ENCODE peak calls at places on chromosomes 7 and 10, in seven cellular contexts. One of them, this sample, is unnamed.

GRCh38 chr10:91796332-91797076 is 1.7 kb upstream of the TNKS2 start:
- DNase-seq in choroid plexus epithelial cell: peak
- DNase-seq in lung: peak
- DNase-seq in hepatocyte: peak
- DNase-seq in AG10803: no peak
- DNase-seq in tibial artery: peak
- DNase-seq in foreskin fibroblast: peak
- DNase-seq in this sample: no peak

GRCh38 chr7:27123021-27123476 is 7.5 kb downstream of the HOXA4 start:
- DNase-seq in lung: no peak
- DNase-seq in tibial artery: no peak
- DNase-seq in hepatocyte: no peak
- DNase-seq in AG10803: no peak
- DNase-seq in choroid plexus epithelial cell: no peak
- DNase-seq in foreskin fibroblast: no peak
- DNase-seq in this sample: no peak

GRCh38 chr10:82288461-82288881 is 413.5 kb downstream of the NRG3 start:
- DNase-seq in choroid plexus epithelial cell: no peak
- DNase-seq in lung: no peak
- DNase-seq in foreskin fibroblast: peak
- DNase-seq in AG10803: peak
- DNase-seq in hepatocyte: no peak
- DNase-seq in tibial artery: no peak
- DNase-seq in this sample: no peak

GRCh38 chr7:127252380-127252718 is 392 bp downstream of the GRM8 start:
- DNase-seq in tibial artery: no peak
- DNase-seq in lung: no peak
- DNase-seq in choroid plexus epithelial cell: no peak
- DNase-seq in foreskin fibroblast: no peak
- DNase-seq in hepatocyte: no peak
- DNase-seq in AG10803: no peak
- DNase-seq in this sample: no peak

GRCh38 chr7:92944633-92945032 is 108.3 kb upstream of the CDK6 start:
- DNase-seq in hepatocyte: no peak
- DNase-seq in lung: no peak
- DNase-seq in tibial artery: no peak
- DNase-seq in AG10803: peak
- DNase-seq in choroid plexus epithelial cell: no peak
- DNase-seq in foreskin fibroblast: peak
- DNase-seq in this sample: no peak

GRCh38 chr10:101493782-101494281 is 94.2 kb downstream of the POLL start:
- DNase-seq in tibial artery: no peak
- DNase-seq in foreskin fibroblast: no peak
- DNase-seq in lung: no peak
- DNase-seq in AG10803: no peak
- DNase-seq in hepatocyte: no peak
- DNase-seq in choroid plexus epithelial cell: no peak
- DNase-seq in this sample: no peak

GRCh38 chr7:43148161-43148731 is 35.8 kb downstream of the HECW1 start:
- DNase-seq in tibial artery: no peak
- DNase-seq in AG10803: peak
- DNase-seq in hepatocyte: no peak
- DNase-seq in choroid plexus epithelial cell: peak
- DNase-seq in foreskin fibroblast: peak
- DNase-seq in lung: no peak
- DNase-seq in this sample: peak

GRCh38 chr7:41122256-41122987 is 580.5 kb downstream of the INHBA start:
- DNase-seq in choroid plexus epithelial cell: no peak
- DNase-seq in foreskin fibroblast: no peak
- DNase-seq in hepatocyte: no peak
- DNase-seq in AG10803: peak
- DNase-seq in tibial artery: no peak
- DNase-seq in lung: no peak
- DNase-seq in this sample: peak

GRCh38 chr7:155489862-155490696 is 32.1 kb downstream of the EN2 start:
- DNase-seq in foreskin fibroblast: no peak
- DNase-seq in AG10803: peak
- DNase-seq in hepatocyte: no peak
- DNase-seq in choroid plexus epithelial cell: no peak
- DNase-seq in tibial artery: no peak
- DNase-seq in lung: no peak
- DNase-seq in this sample: no peak

GRCh38 chr7:158044156-158044823 is 543.3 kb downstream of the PTPRN2 start:
- DNase-seq in AG10803: no peak
- DNase-seq in hepatocyte: no peak
- DNase-seq in choroid plexus epithelial cell: no peak
- DNase-seq in lung: no peak
- DNase-seq in foreskin fibroblast: no peak
- DNase-seq in tibial artery: no peak
- DNase-seq in this sample: no peak

GRCh38 chr7:90025771-90026170 is 128.5 kb upstream of the STEAP1 start:
- DNase-seq in tibial artery: no peak
- DNase-seq in AG10803: no peak
- DNase-seq in foreskin fibroblast: no peak
- DNase-seq in choroid plexus epithelial cell: no peak
- DNase-seq in hepatocyte: no peak
- DNase-seq in lung: no peak
- DNase-seq in this sample: no peak

GRCh38 chr7:117588352-117588794 is 108.5 kb downstream of the CFTR start:
- DNase-seq in lung: no peak
- DNase-seq in choroid plexus epithelial cell: peak
- DNase-seq in AG10803: no peak
- DNase-seq in tibial artery: no peak
- DNase-seq in hepatocyte: peak
- DNase-seq in foreskin fibroblast: no peak
- DNase-seq in this sample: peak

GRCh38 chr7:75953918-75954317 is 39.0 kb downstream of the POR start:
- DNase-seq in lung: no peak
- DNase-seq in hepatocyte: no peak
- DNase-seq in tibial artery: no peak
- DNase-seq in foreskin fibroblast: no peak
- DNase-seq in choroid plexus epithelial cell: no peak
- DNase-seq in AG10803: no peak
- DNase-seq in this sample: no peak

GRCh38 chr7:148265896-148266295 is 324.7 kb upstream of the C7orf33 start:
- DNase-seq in tibial artery: no peak
- DNase-seq in hepatocyte: no peak
- DNase-seq in choroid plexus epithelial cell: no peak
- DNase-seq in AG10803: no peak
- DNase-seq in foreskin fibroblast: no peak
- DNase-seq in lung: no peak
- DNase-seq in this sample: no peak

GRCh38 chr10:86291616-86292340 is 74.8 kb downstream of the GRID1 start:
- DNase-seq in hepatocyte: no peak
- DNase-seq in lung: peak
- DNase-seq in choroid plexus epithelial cell: no peak
- DNase-seq in tibial artery: no peak
- DNase-seq in AG10803: no peak
- DNase-seq in foreskin fibroblast: no peak
- DNase-seq in this sample: no peak

GRCh38 chr7:113698556-113699220 is 220.1 kb downstream of the PPP1R3A start:
- DNase-seq in tibial artery: no peak
- DNase-seq in foreskin fibroblast: peak
- DNase-seq in hepatocyte: peak
- DNase-seq in lung: no peak
- DNase-seq in choroid plexus epithelial cell: peak
- DNase-seq in AG10803: peak
- DNase-seq in this sample: peak

GRCh38 chr10:7610651-7611389 is 55.9 kb downstream of the ITIH5 start:
- DNase-seq in choroid plexus epithelial cell: peak
- DNase-seq in hepatocyte: peak
- DNase-seq in foreskin fibroblast: peak
- DNase-seq in AG10803: peak
- DNase-seq in tibial artery: peak
- DNase-seq in lung: peak
- DNase-seq in this sample: no peak

GRCh38 chr7:18590744-18591340 is 95.3 kb downstream of the HDAC9 start:
- DNase-seq in tibial artery: no peak
- DNase-seq in lung: no peak
- DNase-seq in AG10803: peak
- DNase-seq in choroid plexus epithelial cell: peak
- DNase-seq in foreskin fibroblast: peak
- DNase-seq in hepatocyte: peak
- DNase-seq in this sample: peak

GRCh38 chr10:22618081-22618785 is 96.1 kb downstream of the PIP4K2A start:
- DNase-seq in AG10803: no peak
- DNase-seq in lung: no peak
- DNase-seq in tibial artery: no peak
- DNase-seq in foreskin fibroblast: peak
- DNase-seq in choroid plexus epithelial cell: peak
- DNase-seq in hepatocyte: no peak
- DNase-seq in this sample: no peak

GRCh38 chr10:30431435-30431911 is 2.5 kb upstream of the MAP3K8 start:
- DNase-seq in lung: no peak
- DNase-seq in tibial artery: peak
- DNase-seq in AG10803: no peak
- DNase-seq in foreskin fibroblast: no peak
- DNase-seq in hepatocyte: no peak
- DNase-seq in choroid plexus epithelial cell: peak
- DNase-seq in this sample: no peak

GRCh38 chr10:30433779-30434272 is at the start of gene MAP3K8:
- DNase-seq in tibial artery: peak
- DNase-seq in choroid plexus epithelial cell: peak
- DNase-seq in AG10803: peak
- DNase-seq in lung: peak
- DNase-seq in foreskin fibroblast: peak
- DNase-seq in hepatocyte: peak
- DNase-seq in this sample: no peak

GRCh38 chr10:30434273-30435067 is 486 bp downstream of the MAP3K8 start:
- DNase-seq in hepatocyte: peak
- DNase-seq in choroid plexus epithelial cell: peak
- DNase-seq in AG10803: peak
- DNase-seq in foreskin fibroblast: peak
- DNase-seq in lung: peak
- DNase-seq in tibial artery: peak
- DNase-seq in this sample: no peak

GRCh38 chr10:30433286-30433778 is 652 bp upstream of the MAP3K8 start:
- DNase-seq in hepatocyte: peak
- DNase-seq in foreskin fibroblast: peak
- DNase-seq in choroid plexus epithelial cell: peak
- DNase-seq in AG10803: peak
- DNase-seq in tibial artery: peak
- DNase-seq in lung: peak
- DNase-seq in this sample: no peak

GRCh38 chr10:30432631-30433285 is 1.2 kb upstream of the MAP3K8 start:
- DNase-seq in hepatocyte: no peak
- DNase-seq in lung: peak
- DNase-seq in choroid plexus epithelial cell: no peak
- DNase-seq in tibial artery: peak
- DNase-seq in AG10803: no peak
- DNase-seq in foreskin fibroblast: no peak
- DNase-seq in this sample: no peak
- TF ChIP-seq CTCF in hepatocyte: peak
- TF ChIP-seq CTCF in lung: no peak
- TF ChIP-seq CTCF in choroid plexus epithelial cell: no peak
- TF ChIP-seq CTCF in tibial artery: no peak
- TF ChIP-seq CTCF in AG10803: no peak
- TF ChIP-seq CTCF in foreskin fibroblast: no peak
- TF ChIP-seq CTCF in this sample: no peak

GRCh38 chr7:130917669-130918128 is 183.7 kb upstream of the KLF14 start:
- DNase-seq in tibial artery: no peak
- DNase-seq in foreskin fibroblast: peak
- DNase-seq in AG10803: no peak
- DNase-seq in hepatocyte: no peak
- DNase-seq in choroid plexus epithelial cell: no peak
- DNase-seq in lung: no peak
- DNase-seq in this sample: no peak
- H3K4me3 ChIP-seq in tibial artery: no peak
- H3K4me3 ChIP-seq in foreskin fibroblast: no peak
- H3K4me3 ChIP-seq in AG10803: no peak
- H3K4me3 ChIP-seq in hepatocyte: no peak
- H3K4me3 ChIP-seq in choroid plexus epithelial cell: no peak
- H3K4me3 ChIP-seq in lung: no peak
- H3K4me3 ChIP-seq in this sample: peak

DNA sequence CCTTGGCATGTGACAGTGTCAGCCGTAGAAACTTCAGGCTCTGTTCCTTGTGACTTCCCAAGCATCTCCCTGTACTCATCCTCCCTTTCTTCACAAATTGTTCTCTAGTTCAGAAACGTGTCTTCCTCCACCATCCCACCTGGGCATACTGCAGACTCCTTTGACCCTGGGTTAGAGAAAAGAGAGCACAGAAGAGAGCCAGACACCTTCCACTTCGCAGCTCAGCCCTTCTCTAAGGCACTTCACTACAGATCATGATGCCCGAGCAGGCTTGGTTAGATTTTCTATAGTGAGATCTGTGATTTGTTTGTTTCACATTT is 70.6 kb downstream of the XPNPEP1 start:
- DNase-seq in tibial artery: no peak
- DNase-seq in foreskin fibroblast: no peak
- DNase-seq in hepatocyte: no peak
- DNase-seq in AG10803: no peak
- DNase-seq in lung: no peak
- DNase-seq in choroid plexus epithelial cell: no peak
- DNase-seq in this sample: no peak
- TF ChIP-seq CTCF in tibial artery: no peak
- TF ChIP-seq CTCF in foreskin fibroblast: no peak
- TF ChIP-seq CTCF in hepatocyte: peak
- TF ChIP-seq CTCF in AG10803: no peak
- TF ChIP-seq CTCF in lung: no peak
- TF ChIP-seq CTCF in choroid plexus epithelial cell: no peak
- TF ChIP-seq CTCF in this sample: no peak

GRCh38 chr7:20785211-20786048 is 1.3 kb downstream of the SP8 start:
- DNase-seq in AG10803: no peak
- DNase-seq in hepatocyte: peak
- DNase-seq in tibial artery: no peak
- DNase-seq in foreskin fibroblast: peak
- DNase-seq in lung: no peak
- DNase-seq in choroid plexus epithelial cell: no peak
- DNase-seq in this sample: no peak

GRCh38 chr7:20786049-20786412 is 655 bp downstream of the SP8 start:
- DNase-seq in hepatocyte: no peak
- DNase-seq in lung: no peak
- DNase-seq in choroid plexus epithelial cell: peak
- DNase-seq in AG10803: no peak
- DNase-seq in tibial artery: no peak
- DNase-seq in foreskin fibroblast: peak
- DNase-seq in this sample: no peak

GRCh38 chr7:20784311-20785210 is 2.1 kb downstream of the SP8 start:
- DNase-seq in choroid plexus epithelial cell: no peak
- DNase-seq in AG10803: no peak
- DNase-seq in foreskin fibroblast: peak
- DNase-seq in tibial artery: no peak
- DNase-seq in hepatocyte: peak
- DNase-seq in lung: no peak
- DNase-seq in this sample: no peak

GRCh38 chr7:20783131-20783715 is 3.5 kb downstream of the SP8 start:
- DNase-seq in AG10803: no peak
- DNase-seq in choroid plexus epithelial cell: no peak
- DNase-seq in hepatocyte: no peak
- DNase-seq in lung: no peak
- DNase-seq in foreskin fibroblast: peak
- DNase-seq in tibial artery: no peak
- DNase-seq in this sample: no peak

GRCh38 chr7:20783716-20784310 is 2.9 kb downstream of the SP8 start:
- DNase-seq in choroid plexus epithelial cell: peak
- DNase-seq in AG10803: peak
- DNase-seq in lung: no peak
- DNase-seq in foreskin fibroblast: peak
- DNase-seq in hepatocyte: peak
- DNase-seq in tibial artery: no peak
- DNase-seq in this sample: no peak
- H3K4me3 ChIP-seq in choroid plexus epithelial cell: peak
- H3K4me3 ChIP-seq in AG10803: peak
- H3K4me3 ChIP-seq in lung: no peak
- H3K4me3 ChIP-seq in foreskin fibroblast: no peak
- H3K4me3 ChIP-seq in hepatocyte: no peak
- H3K4me3 ChIP-seq in tibial artery: peak
- H3K4me3 ChIP-seq in this sample: no peak

GRCh38 chr10:14698487-14699170 is 76.1 kb downstream of the FAM107B start:
- DNase-seq in choroid plexus epithelial cell: peak
- DNase-seq in hepatocyte: peak
- DNase-seq in foreskin fibroblast: peak
- DNase-seq in tibial artery: no peak
- DNase-seq in lung: no peak
- DNase-seq in AG10803: peak
- DNase-seq in this sample: no peak
- TF ChIP-seq CTCF in choroid plexus epithelial cell: no peak
- TF ChIP-seq CTCF in hepatocyte: no peak
- TF ChIP-seq CTCF in foreskin fibroblast: no peak
- TF ChIP-seq CTCF in tibial artery: no peak
- TF ChIP-seq CTCF in lung: no peak
- TF ChIP-seq CTCF in AG10803: no peak
- TF ChIP-seq CTCF in this sample: no peak

This sample was measured in LNCaP clone FGC.